ENCODE peak calls at places on chromosomes 5 and 9, in ten cellular contexts. One of them, this sample, is unnamed.

GRCh38 chr9:15304620-15305019 is 2.4 kb downstream of the TTC39B start:
- DNase-seq in NCI-H526: no peak
- DNase-seq in cardiac muscle cell: no peak
- DNase-seq in NCI-H2081 treated with DMSO at 0.1 percent for 48 hours: no peak
- DNase-seq in stimulated activated CD4-positive, alpha-beta T cell treated with anti-CD3 and anti-CD28 coated beads, Interleukin-4, amount 100 ng/mL, for 4 hours: no peak
- DNase-seq in CD4-positive, alpha-beta T cell: no peak
- DNase-seq in A549: no peak
- DNase-seq in DMS153: no peak
- DNase-seq in adrenal gland: no peak
- DNase-seq in AG10803: no peak
- DNase-seq in this sample: no peak

GRCh38 chr5:131008329-131008728 is 156.7 kb downstream of the HINT1 start:
- DNase-seq in NCI-H526: no peak
- DNase-seq in cardiac muscle cell: no peak
- DNase-seq in NCI-H2081 treated with DMSO at 0.1 percent for 48 hours: no peak
- DNase-seq in stimulated activated CD4-positive, alpha-beta T cell treated with anti-CD3 and anti-CD28 coated beads, Interleukin-4, amount 100 ng/mL, for 4 hours: no peak
- DNase-seq in CD4-positive, alpha-beta T cell: no peak
- DNase-seq in A549: no peak
- DNase-seq in DMS153: no peak
- DNase-seq in adrenal gland: no peak
- DNase-seq in AG10803: no peak
- DNase-seq in this sample: no peak

GRCh38 chr9:132238992-132239391 is 77.1 kb downstream of the NTNG2 start:
- DNase-seq in NCI-H526: no peak
- DNase-seq in cardiac muscle cell: no peak
- DNase-seq in NCI-H2081 treated with DMSO at 0.1 percent for 48 hours: no peak
- DNase-seq in stimulated activated CD4-positive, alpha-beta T cell treated with anti-CD3 and anti-CD28 coated beads, Interleukin-4, amount 100 ng/mL, for 4 hours: no peak
- DNase-seq in CD4-positive, alpha-beta T cell: no peak
- DNase-seq in A549: no peak
- DNase-seq in DMS153: no peak
- DNase-seq in adrenal gland: no peak
- DNase-seq in AG10803: no peak
- DNase-seq in this sample: no peak

GRCh38 chr5:173644700-173645436 is 28.4 kb upstream of the BOD1 start:
- DNase-seq in NCI-H526: no peak
- DNase-seq in cardiac muscle cell: no peak
- DNase-seq in NCI-H2081 treated with DMSO at 0.1 percent for 48 hours: no peak
- DNase-seq in stimulated activated CD4-positive, alpha-beta T cell treated with anti-CD3 and anti-CD28 coated beads, Interleukin-4, amount 100 ng/mL, for 4 hours: no peak
- DNase-seq in CD4-positive, alpha-beta T cell: no peak
- DNase-seq in A549: no peak
- DNase-seq in DMS153: no peak
- DNase-seq in adrenal gland: no peak
- DNase-seq in AG10803: peak
- DNase-seq in this sample: no peak

GRCh38 chr5:81750308-81751008 is 439 bp downstream of the SSBP2 start:
- DNase-seq in NCI-H526: no peak
- DNase-seq in cardiac muscle cell: peak
- DNase-seq in NCI-H2081 treated with DMSO at 0.1 percent for 48 hours: no peak
- DNase-seq in stimulated activated CD4-positive, alpha-beta T cell treated with anti-CD3 and anti-CD28 coated beads, Interleukin-4, amount 100 ng/mL, for 4 hours: no peak
- DNase-seq in CD4-positive, alpha-beta T cell: peak
- DNase-seq in A549: peak
- DNase-seq in DMS153: no peak
- DNase-seq in adrenal gland: no peak
- DNase-seq in AG10803: no peak
- DNase-seq in this sample: no peak

GRCh38 chr9:131107760-131108159 is 11.4 kb downstream of the AIF1L start:
- DNase-seq in NCI-H526: no peak
- DNase-seq in cardiac muscle cell: no peak
- DNase-seq in NCI-H2081 treated with DMSO at 0.1 percent for 48 hours: no peak
- DNase-seq in stimulated activated CD4-positive, alpha-beta T cell treated with anti-CD3 and anti-CD28 coated beads, Interleukin-4, amount 100 ng/mL, for 4 hours: no peak
- DNase-seq in CD4-positive, alpha-beta T cell: no peak
- DNase-seq in A549: no peak
- DNase-seq in DMS153: no peak
- DNase-seq in adrenal gland: no peak
- DNase-seq in AG10803: no peak
- DNase-seq in this sample: no peak

GRCh38 chr5:76388791-76389512 is 14.1 kb upstream of the IQGAP2 start:
- DNase-seq in NCI-H526: no peak
- DNase-seq in cardiac muscle cell: no peak
- DNase-seq in NCI-H2081 treated with DMSO at 0.1 percent for 48 hours: no peak
- DNase-seq in stimulated activated CD4-positive, alpha-beta T cell treated with anti-CD3 and anti-CD28 coated beads, Interleukin-4, amount 100 ng/mL, for 4 hours: no peak
- DNase-seq in CD4-positive, alpha-beta T cell: no peak
- DNase-seq in A549: no peak
- DNase-seq in DMS153: no peak
- DNase-seq in adrenal gland: no peak
- DNase-seq in AG10803: no peak
- DNase-seq in this sample: no peak

GRCh38 chr9:137077010-137077747 is at the start of gene UAP1L1:
- DNase-seq in NCI-H526: no peak
- DNase-seq in cardiac muscle cell: peak
- DNase-seq in NCI-H2081 treated with DMSO at 0.1 percent for 48 hours: no peak
- DNase-seq in stimulated activated CD4-positive, alpha-beta T cell treated with anti-CD3 and anti-CD28 coated beads, Interleukin-4, amount 100 ng/mL, for 4 hours: peak
- DNase-seq in CD4-positive, alpha-beta T cell: peak
- DNase-seq in A549: no peak
- DNase-seq in DMS153: no peak
- DNase-seq in adrenal gland: peak
- DNase-seq in AG10803: peak
- DNase-seq in this sample: no peak

GRCh38 chr5:75037106-75037505 is 15.3 kb downstream of the GCNT4 start:
- DNase-seq in NCI-H526: no peak
- DNase-seq in cardiac muscle cell: no peak
- DNase-seq in NCI-H2081 treated with DMSO at 0.1 percent for 48 hours: no peak
- DNase-seq in stimulated activated CD4-positive, alpha-beta T cell treated with anti-CD3 and anti-CD28 coated beads, Interleukin-4, amount 100 ng/mL, for 4 hours: peak
- DNase-seq in CD4-positive, alpha-beta T cell: no peak
- DNase-seq in A549: peak
- DNase-seq in DMS153: no peak
- DNase-seq in adrenal gland: peak
- DNase-seq in AG10803: peak
- DNase-seq in this sample: no peak

GRCh38 chr5:31273631-31274378 is 80.3 kb downstream of the CDH6 start:
- DNase-seq in NCI-H526: no peak
- DNase-seq in cardiac muscle cell: no peak
- DNase-seq in NCI-H2081 treated with DMSO at 0.1 percent for 48 hours: no peak
- DNase-seq in stimulated activated CD4-positive, alpha-beta T cell treated with anti-CD3 and anti-CD28 coated beads, Interleukin-4, amount 100 ng/mL, for 4 hours: no peak
- DNase-seq in CD4-positive, alpha-beta T cell: no peak
- DNase-seq in A549: no peak
- DNase-seq in DMS153: no peak
- DNase-seq in adrenal gland: no peak
- DNase-seq in AG10803: no peak
- DNase-seq in this sample: no peak

GRCh38 chr5:41346609-41347008 is 133.3 kb upstream of the C6 start:
- DNase-seq in NCI-H526: no peak
- DNase-seq in cardiac muscle cell: no peak
- DNase-seq in NCI-H2081 treated with DMSO at 0.1 percent for 48 hours: no peak
- DNase-seq in stimulated activated CD4-positive, alpha-beta T cell treated with anti-CD3 and anti-CD28 coated beads, Interleukin-4, amount 100 ng/mL, for 4 hours: no peak
- DNase-seq in CD4-positive, alpha-beta T cell: no peak
- DNase-seq in A549: no peak
- DNase-seq in DMS153: no peak
- DNase-seq in adrenal gland: no peak
- DNase-seq in AG10803: peak
- DNase-seq in this sample: no peak

GRCh38 chr5:73591698-73592501 is 26.4 kb downstream of the UTP15 start:
- DNase-seq in NCI-H526: no peak
- DNase-seq in cardiac muscle cell: no peak
- DNase-seq in NCI-H2081 treated with DMSO at 0.1 percent for 48 hours: no peak
- DNase-seq in stimulated activated CD4-positive, alpha-beta T cell treated with anti-CD3 and anti-CD28 coated beads, Interleukin-4, amount 100 ng/mL, for 4 hours: no peak
- DNase-seq in CD4-positive, alpha-beta T cell: no peak
- DNase-seq in A549: no peak
- DNase-seq in DMS153: no peak
- DNase-seq in adrenal gland: no peak
- DNase-seq in AG10803: peak
- DNase-seq in this sample: no peak

GRCh38 chr9:119272500-119273211 is 96.6 kb downstream of the BRINP1 start:
- DNase-seq in NCI-H526: no peak
- DNase-seq in cardiac muscle cell: peak
- DNase-seq in NCI-H2081 treated with DMSO at 0.1 percent for 48 hours: no peak
- DNase-seq in stimulated activated CD4-positive, alpha-beta T cell treated with anti-CD3 and anti-CD28 coated beads, Interleukin-4, amount 100 ng/mL, for 4 hours: no peak
- DNase-seq in CD4-positive, alpha-beta T cell: no peak
- DNase-seq in A549: no peak
- DNase-seq in DMS153: no peak
- DNase-seq in adrenal gland: no peak
- DNase-seq in AG10803: no peak
- DNase-seq in this sample: no peak

GRCh38 chr9:14277202-14277601 is 36.7 kb downstream of the NFIB start:
- DNase-seq in NCI-H526: no peak
- DNase-seq in cardiac muscle cell: no peak
- DNase-seq in NCI-H2081 treated with DMSO at 0.1 percent for 48 hours: no peak
- DNase-seq in stimulated activated CD4-positive, alpha-beta T cell treated with anti-CD3 and anti-CD28 coated beads, Interleukin-4, amount 100 ng/mL, for 4 hours: no peak
- DNase-seq in CD4-positive, alpha-beta T cell: no peak
- DNase-seq in A549: no peak
- DNase-seq in DMS153: no peak
- DNase-seq in adrenal gland: no peak
- DNase-seq in AG10803: peak
- DNase-seq in this sample: peak

GRCh38 chr5:135951257-135951656 is 3.5 kb downstream of the LECT2 start:
- DNase-seq in NCI-H526: no peak
- DNase-seq in cardiac muscle cell: no peak
- DNase-seq in NCI-H2081 treated with DMSO at 0.1 percent for 48 hours: no peak
- DNase-seq in stimulated activated CD4-positive, alpha-beta T cell treated with anti-CD3 and anti-CD28 coated beads, Interleukin-4, amount 100 ng/mL, for 4 hours: no peak
- DNase-seq in CD4-positive, alpha-beta T cell: no peak
- DNase-seq in A549: no peak
- DNase-seq in DMS153: no peak
- DNase-seq in adrenal gland: no peak
- DNase-seq in AG10803: no peak
- DNase-seq in this sample: no peak

GRCh38 chr9:76302543-76302942 is 91.7 kb downstream of the RFK start:
- DNase-seq in NCI-H526: no peak
- DNase-seq in cardiac muscle cell: no peak
- DNase-seq in NCI-H2081 treated with DMSO at 0.1 percent for 48 hours: no peak
- DNase-seq in stimulated activated CD4-positive, alpha-beta T cell treated with anti-CD3 and anti-CD28 coated beads, Interleukin-4, amount 100 ng/mL, for 4 hours: no peak
- DNase-seq in CD4-positive, alpha-beta T cell: no peak
- DNase-seq in A549: no peak
- DNase-seq in DMS153: no peak
- DNase-seq in adrenal gland: no peak
- DNase-seq in AG10803: no peak
- DNase-seq in this sample: no peak

GRCh38 chr9:6506571-6506970 is 93.6 kb downstream of the UHRF2 start:
- DNase-seq in NCI-H526: no peak
- DNase-seq in cardiac muscle cell: no peak
- DNase-seq in NCI-H2081 treated with DMSO at 0.1 percent for 48 hours: no peak
- DNase-seq in stimulated activated CD4-positive, alpha-beta T cell treated with anti-CD3 and anti-CD28 coated beads, Interleukin-4, amount 100 ng/mL, for 4 hours: no peak
- DNase-seq in CD4-positive, alpha-beta T cell: no peak
- DNase-seq in A549: no peak
- DNase-seq in DMS153: no peak
- DNase-seq in adrenal gland: no peak
- DNase-seq in AG10803: peak
- DNase-seq in this sample: no peak

GRCh38 chr5:9437741-9438240 is 108.1 kb downstream of the SEMA5A start:
- DNase-seq in NCI-H526: no peak
- DNase-seq in cardiac muscle cell: no peak
- DNase-seq in NCI-H2081 treated with DMSO at 0.1 percent for 48 hours: no peak
- DNase-seq in stimulated activated CD4-positive, alpha-beta T cell treated with anti-CD3 and anti-CD28 coated beads, Interleukin-4, amount 100 ng/mL, for 4 hours: no peak
- DNase-seq in CD4-positive, alpha-beta T cell: no peak
- DNase-seq in A549: no peak
- DNase-seq in DMS153: no peak
- DNase-seq in adrenal gland: no peak
- DNase-seq in AG10803: peak
- DNase-seq in this sample: no peak

GRCh38 chr5:14698495-14698894 is 34.0 kb downstream of the OTULIN start:
- DNase-seq in NCI-H526: no peak
- DNase-seq in cardiac muscle cell: no peak
- DNase-seq in NCI-H2081 treated with DMSO at 0.1 percent for 48 hours: no peak
- DNase-seq in stimulated activated CD4-positive, alpha-beta T cell treated with anti-CD3 and anti-CD28 coated beads, Interleukin-4, amount 100 ng/mL, for 4 hours: no peak
- DNase-seq in CD4-positive, alpha-beta T cell: no peak
- DNase-seq in A549: no peak
- DNase-seq in DMS153: no peak
- DNase-seq in adrenal gland: no peak
- DNase-seq in AG10803: no peak
- DNase-seq in this sample: no peak

GRCh38 chr9:91775011-91775707 is 174.9 kb downstream of the ROR2 start:
- DNase-seq in NCI-H526: peak
- DNase-seq in cardiac muscle cell: peak
- DNase-seq in NCI-H2081 treated with DMSO at 0.1 percent for 48 hours: no peak
- DNase-seq in stimulated activated CD4-positive, alpha-beta T cell treated with anti-CD3 and anti-CD28 coated beads, Interleukin-4, amount 100 ng/mL, for 4 hours: peak
- DNase-seq in CD4-positive, alpha-beta T cell: peak
- DNase-seq in A549: peak
- DNase-seq in DMS153: no peak
- DNase-seq in adrenal gland: peak
- DNase-seq in AG10803: peak
- DNase-seq in this sample: no peak

This sample was measured in glomerular endothelial cell.